ENCODE peak calls at places on chromosomes 3 and 15, in nine cellular contexts. One of them, this sample, is unnamed.

GRCh38 chr3:71703796-71704195 is 21.4 kb downstream of the EIF4E3 start:
- DNase-seq in HAP-1: peak
- DNase-seq in tibial nerve: no peak
- DNase-seq in CD8-positive, alpha-beta T cell: no peak
- DNase-seq in activated gamma-delta T cell treated with Interleukin-2 at 50 U/mL for 16 hours: no peak
- DNase-seq in GM13977: no peak
- DNase-seq in NCI-H2081: no peak
- DNase-seq in breast epithelium: no peak
- DNase-seq in C1 segment of cervical spinal cord: no peak
- DNase-seq in this sample: no peak

GRCh38 chr15:97446138-97446537 is 514.4 kb upstream of the ARRDC4 start:
- DNase-seq in CD8-positive, alpha-beta T cell: no peak
- DNase-seq in NCI-H2081: no peak
- DNase-seq in activated gamma-delta T cell treated with Interleukin-2 at 50 U/mL for 16 hours: no peak
- DNase-seq in GM13977: no peak
- DNase-seq in HAP-1: no peak
- DNase-seq in breast epithelium: no peak
- DNase-seq in C1 segment of cervical spinal cord: no peak
- DNase-seq in tibial nerve: no peak
- DNase-seq in this sample: no peak

GRCh38 chr15:42349178-42349577 is 10.1 kb upstream of the CAPN3 start:
- DNase-seq in breast epithelium: no peak
- DNase-seq in GM13977: no peak
- DNase-seq in CD8-positive, alpha-beta T cell: no peak
- DNase-seq in C1 segment of cervical spinal cord: no peak
- DNase-seq in HAP-1: no peak
- DNase-seq in NCI-H2081: no peak
- DNase-seq in tibial nerve: no peak
- DNase-seq in activated gamma-delta T cell treated with Interleukin-2 at 50 U/mL for 16 hours: no peak
- DNase-seq in this sample: no peak

GRCh38 chr3:66520716-66521115 is 19.9 kb upstream of the LRIG1 start:
- DNase-seq in tibial nerve: no peak
- DNase-seq in breast epithelium: no peak
- DNase-seq in HAP-1: peak
- DNase-seq in GM13977: no peak
- DNase-seq in CD8-positive, alpha-beta T cell: no peak
- DNase-seq in activated gamma-delta T cell treated with Interleukin-2 at 50 U/mL for 16 hours: no peak
- DNase-seq in NCI-H2081: no peak
- DNase-seq in C1 segment of cervical spinal cord: no peak
- DNase-seq in this sample: no peak

GRCh38 chr3:151268267-151269235 is 9.8 kb downstream of the P2RY14 start:
- DNase-seq in CD8-positive, alpha-beta T cell: no peak
- DNase-seq in HAP-1: no peak
- DNase-seq in tibial nerve: no peak
- DNase-seq in C1 segment of cervical spinal cord: no peak
- DNase-seq in breast epithelium: no peak
- DNase-seq in NCI-H2081: no peak
- DNase-seq in activated gamma-delta T cell treated with Interleukin-2 at 50 U/mL for 16 hours: peak
- DNase-seq in GM13977: no peak
- DNase-seq in this sample: no peak

GRCh38 chr15:56918907-56919707 is 663 bp downstream of the TCF12 start:
- DNase-seq in activated gamma-delta T cell treated with Interleukin-2 at 50 U/mL for 16 hours: peak
- DNase-seq in NCI-H2081: peak
- DNase-seq in GM13977: peak
- DNase-seq in CD8-positive, alpha-beta T cell: peak
- DNase-seq in HAP-1: peak
- DNase-seq in C1 segment of cervical spinal cord: no peak
- DNase-seq in breast epithelium: peak
- DNase-seq in tibial nerve: no peak
- DNase-seq in this sample: no peak

GRCh38 chr3:177629276-177629675 is 432.0 kb upstream of the TBL1XR1 start:
- DNase-seq in NCI-H2081: no peak
- DNase-seq in activated gamma-delta T cell treated with Interleukin-2 at 50 U/mL for 16 hours: no peak
- DNase-seq in CD8-positive, alpha-beta T cell: no peak
- DNase-seq in tibial nerve: no peak
- DNase-seq in GM13977: no peak
- DNase-seq in HAP-1: no peak
- DNase-seq in C1 segment of cervical spinal cord: no peak
- DNase-seq in breast epithelium: no peak
- DNase-seq in this sample: no peak

GRCh38 chr3:102124301-102125158 is 275.2 kb downstream of the NFKBIZ start:
- DNase-seq in CD8-positive, alpha-beta T cell: no peak
- DNase-seq in activated gamma-delta T cell treated with Interleukin-2 at 50 U/mL for 16 hours: no peak
- DNase-seq in GM13977: no peak
- DNase-seq in tibial nerve: no peak
- DNase-seq in NCI-H2081: no peak
- DNase-seq in breast epithelium: no peak
- DNase-seq in HAP-1: no peak
- DNase-seq in C1 segment of cervical spinal cord: no peak
- DNase-seq in this sample: no peak

GRCh38 chr3:65048151-65048550 is 360.4 kb upstream of the ADAMTS9 start:
- DNase-seq in breast epithelium: no peak
- DNase-seq in CD8-positive, alpha-beta T cell: no peak
- DNase-seq in GM13977: no peak
- DNase-seq in activated gamma-delta T cell treated with Interleukin-2 at 50 U/mL for 16 hours: no peak
- DNase-seq in tibial nerve: no peak
- DNase-seq in NCI-H2081: no peak
- DNase-seq in HAP-1: no peak
- DNase-seq in C1 segment of cervical spinal cord: no peak
- DNase-seq in this sample: no peak

GRCh38 chr3:56775356-56775914 is 26.3 kb downstream of the ARHGEF3 start:
- DNase-seq in GM13977: no peak
- DNase-seq in breast epithelium: no peak
- DNase-seq in tibial nerve: no peak
- DNase-seq in C1 segment of cervical spinal cord: no peak
- DNase-seq in activated gamma-delta T cell treated with Interleukin-2 at 50 U/mL for 16 hours: no peak
- DNase-seq in CD8-positive, alpha-beta T cell: no peak
- DNase-seq in NCI-H2081: no peak
- DNase-seq in HAP-1: no peak
- DNase-seq in this sample: no peak